ENCODE peak calls at places on chromosomes 12 and 14, in seven cellular contexts. One of them, this sample, is unnamed.

GRCh38 chr14:99118046-99118721 is 153.8 kb downstream of the BCL11B start:
- DNase-seq in sigmoid colon: no peak
- DNase-seq in aorta: peak
- DNase-seq in adrenal gland: peak
- DNase-seq in GM23338: peak
- DNase-seq in psoas muscle: no peak
- DNase-seq in tibial nerve: no peak
- DNase-seq in this sample: no peak

GRCh38 chr12:52037248-52037861 is 13.9 kb upstream of the NR4A1 start:
- DNase-seq in sigmoid colon: peak
- DNase-seq in aorta: peak
- DNase-seq in adrenal gland: peak
- DNase-seq in GM23338: peak
- DNase-seq in psoas muscle: peak
- DNase-seq in tibial nerve: no peak
- DNase-seq in this sample: peak

GRCh38 chr12:125029756-125030358 is 35.4 kb upstream of the AACS start:
- DNase-seq in sigmoid colon: no peak
- DNase-seq in aorta: no peak
- DNase-seq in adrenal gland: no peak
- DNase-seq in GM23338: no peak
- DNase-seq in psoas muscle: no peak
- DNase-seq in tibial nerve: no peak
- DNase-seq in this sample: no peak

GRCh38 chr12:92462049-92462448 is 240.7 kb upstream of the PLEKHG7 start:
- DNase-seq in sigmoid colon: no peak
- DNase-seq in aorta: no peak
- DNase-seq in adrenal gland: no peak
- DNase-seq in GM23338: no peak
- DNase-seq in psoas muscle: no peak
- DNase-seq in tibial nerve: no peak
- DNase-seq in this sample: no peak

GRCh38 chr12:12628013-12628412 is 16.3 kb downstream of the CREBL2 start:
- DNase-seq in sigmoid colon: no peak
- DNase-seq in aorta: no peak
- DNase-seq in adrenal gland: no peak
- DNase-seq in GM23338: no peak
- DNase-seq in psoas muscle: no peak
- DNase-seq in tibial nerve: no peak
- DNase-seq in this sample: no peak

GRCh38 chr14:20501346-20501745 is 4.0 kb upstream of the RNASE10 start:
- DNase-seq in sigmoid colon: no peak
- DNase-seq in aorta: no peak
- DNase-seq in adrenal gland: no peak
- DNase-seq in GM23338: no peak
- DNase-seq in psoas muscle: no peak
- DNase-seq in tibial nerve: no peak
- DNase-seq in this sample: no peak

GRCh38 chr12:124605869-124606774 is 38.7 kb upstream of the NCOR2 start:
- DNase-seq in sigmoid colon: no peak
- DNase-seq in aorta: no peak
- DNase-seq in adrenal gland: no peak
- DNase-seq in GM23338: no peak
- DNase-seq in psoas muscle: no peak
- DNase-seq in tibial nerve: no peak
- DNase-seq in this sample: no peak

GRCh38 chr12:85632390-85632789 is 203.8 kb downstream of the RASSF9 start:
- DNase-seq in sigmoid colon: no peak
- DNase-seq in aorta: no peak
- DNase-seq in adrenal gland: no peak
- DNase-seq in GM23338: no peak
- DNase-seq in psoas muscle: no peak
- DNase-seq in tibial nerve: no peak
- DNase-seq in this sample: no peak

GRCh38 chr12:18811268-18811667 is 73.3 kb downstream of the CAPZA3 start:
- DNase-seq in sigmoid colon: no peak
- DNase-seq in aorta: no peak
- DNase-seq in adrenal gland: no peak
- DNase-seq in GM23338: no peak
- DNase-seq in psoas muscle: no peak
- DNase-seq in tibial nerve: no peak
- DNase-seq in this sample: no peak

GRCh38 chr14:60632777-60633176 is 16.5 kb downstream of the SIX1 start:
- DNase-seq in sigmoid colon: no peak
- DNase-seq in aorta: no peak
- DNase-seq in adrenal gland: no peak
- DNase-seq in GM23338: no peak
- DNase-seq in psoas muscle: no peak
- DNase-seq in tibial nerve: no peak
- DNase-seq in this sample: no peak

GRCh38 chr14:80567905-80568512 is 356.7 kb upstream of the DIO2 start:
- DNase-seq in sigmoid colon: no peak
- DNase-seq in aorta: no peak
- DNase-seq in adrenal gland: no peak
- DNase-seq in GM23338: no peak
- DNase-seq in psoas muscle: no peak
- DNase-seq in tibial nerve: no peak
- DNase-seq in this sample: no peak

GRCh38 chr12:87848248-87848868 is 180.8 kb downstream of the C12orf50 start:
- DNase-seq in sigmoid colon: no peak
- DNase-seq in aorta: no peak
- DNase-seq in adrenal gland: peak
- DNase-seq in GM23338: peak
- DNase-seq in psoas muscle: no peak
- DNase-seq in tibial nerve: no peak
- DNase-seq in this sample: no peak

GRCh38 chr12:132084681-132085635 is 59.2 kb downstream of the DDX51 start:
- DNase-seq in sigmoid colon: peak
- DNase-seq in aorta: peak
- DNase-seq in adrenal gland: peak
- DNase-seq in GM23338: peak
- DNase-seq in psoas muscle: peak
- DNase-seq in tibial nerve: no peak
- DNase-seq in this sample: no peak

GRCh38 chr12:54220092-54220557 is 31.3 kb upstream of the SMUG1 start:
- DNase-seq in sigmoid colon: peak
- DNase-seq in aorta: peak
- DNase-seq in adrenal gland: peak
- DNase-seq in GM23338: peak
- DNase-seq in psoas muscle: peak
- DNase-seq in tibial nerve: peak
- DNase-seq in this sample: peak

GRCh38 chr12:123519151-123520001 is 14.1 kb downstream of the RILPL1 start:
- DNase-seq in sigmoid colon: no peak
- DNase-seq in aorta: peak
- DNase-seq in adrenal gland: peak
- DNase-seq in GM23338: peak
- DNase-seq in psoas muscle: peak
- DNase-seq in tibial nerve: no peak
- DNase-seq in this sample: peak

GRCh38 chr12:129531004-129531403 is 372.8 kb downstream of the TMEM132D start:
- DNase-seq in sigmoid colon: no peak
- DNase-seq in aorta: no peak
- DNase-seq in adrenal gland: no peak
- DNase-seq in GM23338: peak
- DNase-seq in psoas muscle: no peak
- DNase-seq in tibial nerve: no peak
- DNase-seq in this sample: no peak

GRCh38 chr14:98138666-98139065 is 1133.3 kb downstream of the BCL11B start:
- DNase-seq in sigmoid colon: no peak
- DNase-seq in aorta: no peak
- DNase-seq in adrenal gland: no peak
- DNase-seq in GM23338: peak
- DNase-seq in psoas muscle: no peak
- DNase-seq in tibial nerve: no peak
- DNase-seq in this sample: no peak

GRCh38 chr12:15632708-15633107 is 156.5 kb downstream of the EPS8 start:
- DNase-seq in sigmoid colon: no peak
- DNase-seq in aorta: no peak
- DNase-seq in adrenal gland: no peak
- DNase-seq in GM23338: no peak
- DNase-seq in psoas muscle: no peak
- DNase-seq in tibial nerve: no peak
- DNase-seq in this sample: no peak

GRCh38 chr14:91255820-91256219 is 11.3 kb upstream of the GPR68 start:
- DNase-seq in sigmoid colon: no peak
- DNase-seq in aorta: no peak
- DNase-seq in adrenal gland: no peak
- DNase-seq in GM23338: no peak
- DNase-seq in psoas muscle: no peak
- DNase-seq in tibial nerve: no peak
- DNase-seq in this sample: no peak

GRCh38 chr12:117907108-117907689 is 61.6 kb downstream of the KSR2 start:
- DNase-seq in sigmoid colon: no peak
- DNase-seq in aorta: no peak
- DNase-seq in adrenal gland: no peak
- DNase-seq in GM23338: peak
- DNase-seq in psoas muscle: no peak
- DNase-seq in tibial nerve: no peak
- DNase-seq in this sample: no peak

GRCh38 chr12:132309162-132310086 is 20.0 kb downstream of the GALNT9 start:
- DNase-seq in sigmoid colon: peak
- DNase-seq in aorta: peak
- DNase-seq in adrenal gland: no peak
- DNase-seq in GM23338: no peak
- DNase-seq in psoas muscle: peak
- DNase-seq in tibial nerve: no peak
- DNase-seq in this sample: no peak

GRCh38 chr14:32078030-32078793 is 1.1 kb downstream of the ARHGAP5 start:
- DNase-seq in sigmoid colon: peak
- DNase-seq in aorta: no peak
- DNase-seq in adrenal gland: no peak
- DNase-seq in GM23338: peak
- DNase-seq in psoas muscle: peak
- DNase-seq in tibial nerve: no peak
- DNase-seq in this sample: peak

GRCh38 chr14:90093942-90094595 is 32.3 kb downstream of the KCNK13 start:
- DNase-seq in sigmoid colon: no peak
- DNase-seq in aorta: no peak
- DNase-seq in adrenal gland: no peak
- DNase-seq in GM23338: no peak
- DNase-seq in psoas muscle: no peak
- DNase-seq in tibial nerve: no peak
- DNase-seq in this sample: no peak

GRCh38 chr14:90088160-90088559 is 26.4 kb downstream of the KCNK13 start:
- DNase-seq in sigmoid colon: no peak
- DNase-seq in aorta: no peak
- DNase-seq in adrenal gland: no peak
- DNase-seq in GM23338: no peak
- DNase-seq in psoas muscle: no peak
- DNase-seq in tibial nerve: no peak
- DNase-seq in this sample: no peak

GRCh38 chr14:90087433-90087832 is 25.6 kb downstream of the KCNK13 start:
- DNase-seq in sigmoid colon: peak
- DNase-seq in aorta: peak
- DNase-seq in adrenal gland: peak
- DNase-seq in GM23338: no peak
- DNase-seq in psoas muscle: peak
- DNase-seq in tibial nerve: peak
- DNase-seq in this sample: no peak

GRCh38 chr14:90091393-90091792 is 29.6 kb downstream of the KCNK13 start:
- DNase-seq in sigmoid colon: no peak
- DNase-seq in aorta: no peak
- DNase-seq in adrenal gland: no peak
- DNase-seq in GM23338: no peak
- DNase-seq in psoas muscle: no peak
- DNase-seq in tibial nerve: no peak
- DNase-seq in this sample: no peak
- H3K27ac ChIP-seq in sigmoid colon: no peak
- H3K27ac ChIP-seq in aorta: no peak
- H3K27ac ChIP-seq in adrenal gland: no peak
- H3K27ac ChIP-seq in GM23338: no peak
- H3K27ac ChIP-seq in psoas muscle: no peak
- H3K27ac ChIP-seq in tibial nerve: no peak
- H3K27ac ChIP-seq in this sample: no peak

GRCh38 chr12:2765052-2765451 is 29.7 kb upstream of the FKBP4 start:
- DNase-seq in sigmoid colon: no peak
- DNase-seq in aorta: no peak
- DNase-seq in adrenal gland: no peak
- DNase-seq in GM23338: no peak
- DNase-seq in psoas muscle: no peak
- DNase-seq in tibial nerve: no peak
- DNase-seq in this sample: no peak
- H3K27ac ChIP-seq in sigmoid colon: no peak
- H3K27ac ChIP-seq in aorta: no peak
- H3K27ac ChIP-seq in adrenal gland: no peak
- H3K27ac ChIP-seq in GM23338: no peak
- H3K27ac ChIP-seq in psoas muscle: no peak
- H3K27ac ChIP-seq in tibial nerve: no peak
- H3K27ac ChIP-seq in this sample: no peak

DNA sequence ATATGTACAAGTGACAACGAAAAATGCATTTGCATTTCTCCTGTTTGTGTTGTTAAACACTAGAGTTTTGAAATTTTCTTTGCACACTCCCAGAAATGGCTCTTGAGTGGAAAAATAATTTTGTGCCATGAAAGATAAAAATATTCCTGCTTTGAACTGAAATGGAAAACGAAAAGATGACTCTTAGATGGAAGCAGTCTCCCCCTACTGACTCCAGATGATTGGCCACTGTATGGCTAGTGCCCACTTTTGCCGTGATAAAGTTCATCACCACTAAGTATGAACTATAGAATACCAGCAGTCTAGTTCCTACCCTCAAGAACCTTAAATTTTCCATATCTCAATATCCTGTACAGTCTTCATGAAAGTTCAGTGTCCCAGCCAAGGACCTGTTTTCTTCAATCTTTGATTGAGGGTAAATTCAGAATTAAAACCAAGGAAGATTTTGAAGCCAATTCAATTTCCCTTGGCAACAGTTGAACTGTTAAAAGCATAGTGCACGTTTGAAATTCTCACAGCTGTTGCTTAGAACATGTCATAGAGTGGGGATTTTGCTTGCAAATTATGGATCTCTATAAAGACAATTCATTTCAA is 1.6 kb upstream of the PPP2R5E start:
- DNase-seq in sigmoid colon: no peak
- DNase-seq in aorta: no peak
- DNase-seq in adrenal gland: no peak
- DNase-seq in GM23338: no peak
- DNase-seq in psoas muscle: no peak
- DNase-seq in tibial nerve: no peak
- DNase-seq in this sample: no peak
- H3K27ac ChIP-seq in sigmoid colon: no peak
- H3K27ac ChIP-seq in aorta: no peak
- H3K27ac ChIP-seq in adrenal gland: no peak
- H3K27ac ChIP-seq in GM23338: no peak
- H3K27ac ChIP-seq in psoas muscle: no peak
- H3K27ac ChIP-seq in tibial nerve: no peak
- H3K27ac ChIP-seq in this sample: no peak

GRCh38 chr12:95970905-95971304 is 25.2 kb downstream of the HAL start:
- DNase-seq in sigmoid colon: no peak
- DNase-seq in aorta: no peak
- DNase-seq in adrenal gland: no peak
- DNase-seq in GM23338: peak
- DNase-seq in psoas muscle: no peak
- DNase-seq in tibial nerve: no peak
- DNase-seq in this sample: no peak

GRCh38 chr12:95967301-95967700 is 24.2 kb downstream of the AMDHD1 start:
- DNase-seq in sigmoid colon: no peak
- DNase-seq in aorta: no peak
- DNase-seq in adrenal gland: no peak
- DNase-seq in GM23338: no peak
- DNase-seq in psoas muscle: no peak
- DNase-seq in tibial nerve: no peak
- DNase-seq in this sample: no peak

GRCh38 chr12:95963104-95963503 is 20.0 kb downstream of the AMDHD1 start:
- DNase-seq in sigmoid colon: no peak
- DNase-seq in aorta: no peak
- DNase-seq in adrenal gland: no peak
- DNase-seq in GM23338: peak
- DNase-seq in psoas muscle: no peak
- DNase-seq in tibial nerve: no peak
- DNase-seq in this sample: no peak

GRCh38 chr12:95966287-95966870 is 23.2 kb downstream of the AMDHD1 start:
- DNase-seq in sigmoid colon: no peak
- DNase-seq in aorta: no peak
- DNase-seq in adrenal gland: no peak
- DNase-seq in GM23338: no peak
- DNase-seq in psoas muscle: no peak
- DNase-seq in tibial nerve: no peak
- DNase-seq in this sample: no peak
- H3K27ac ChIP-seq in sigmoid colon: no peak
- H3K27ac ChIP-seq in aorta: no peak
- H3K27ac ChIP-seq in adrenal gland: no peak
- H3K27ac ChIP-seq in GM23338: no peak
- H3K27ac ChIP-seq in psoas muscle: no peak
- H3K27ac ChIP-seq in tibial nerve: no peak
- H3K27ac ChIP-seq in this sample: no peak

This sample was measured in caudate nucleus.